ENCODE peak calls at places on chromosome 22, in seven cellular contexts. One of them, this sample, is unnamed.
A peak's percentile ranks its signal among the peaks of the same experiment; 100 is the strongest.

GRCh38 chr22:24526191-24526590 is 28.7 kb downstream of the GUCD1 start:
- DNase-seq in effector memory CD4-positive, alpha-beta T cell: no peak
- DNase-seq in lung: no peak
- DNase-seq in neural progenitor cell: no peak
- DNase-seq in left ventricle myocardium inferior: no peak
- DNase-seq in SK-N-SH: no peak
- DNase-seq in spleen: no peak
- DNase-seq in this sample: no peak

GRCh38 chr22:42991010-42991651 is 23.8 kb downstream of the PACSIN2 start:
- DNase-seq in effector memory CD4-positive, alpha-beta T cell: no peak
- DNase-seq in lung: no peak
- DNase-seq in neural progenitor cell: no peak
- DNase-seq in left ventricle myocardium inferior: no peak
- DNase-seq in SK-N-SH: no peak
- DNase-seq in spleen: no peak
- DNase-seq in this sample: no peak

GRCh38 chr22:42732071-42732470 is 11.4 kb upstream of the A4GALT start:
- DNase-seq in effector memory CD4-positive, alpha-beta T cell: no peak
- DNase-seq in lung: no peak
- DNase-seq in neural progenitor cell: no peak
- DNase-seq in left ventricle myocardium inferior: no peak
- DNase-seq in SK-N-SH: no peak
- DNase-seq in spleen: no peak
- DNase-seq in this sample: no peak

GRCh38 chr22:24501366-24502005 is 6.4 kb downstream of the UPB1 start:
- DNase-seq in effector memory CD4-positive, alpha-beta T cell: no peak
- DNase-seq in lung: no peak
- DNase-seq in neural progenitor cell: peak; percentile 52
- DNase-seq in left ventricle myocardium inferior: no peak
- DNase-seq in SK-N-SH: no peak
- DNase-seq in spleen: peak; percentile 41
- DNase-seq in this sample: no peak

GRCh38 chr22:24329453-24329852 is 58.8 kb downstream of the SPECC1L start:
- DNase-seq in effector memory CD4-positive, alpha-beta T cell: no peak
- DNase-seq in lung: no peak
- DNase-seq in neural progenitor cell: no peak
- DNase-seq in left ventricle myocardium inferior: no peak
- DNase-seq in SK-N-SH: no peak
- DNase-seq in spleen: no peak
- DNase-seq in this sample: no peak

GRCh38 chr22:29479417-29480261 is at the start of gene NEFH:
- DNase-seq in effector memory CD4-positive, alpha-beta T cell: no peak
- DNase-seq in lung: no peak
- DNase-seq in neural progenitor cell: peak; percentile 56
- DNase-seq in left ventricle myocardium inferior: no peak
- DNase-seq in SK-N-SH: peak; percentile 91
- DNase-seq in spleen: no peak
- DNase-seq in this sample: no peak

GRCh38 chr22:41620646-41621098 is at the start of gene DESI1:
- DNase-seq in effector memory CD4-positive, alpha-beta T cell: no peak
- DNase-seq in lung: no peak
- DNase-seq in neural progenitor cell: no peak
- DNase-seq in left ventricle myocardium inferior: no peak
- DNase-seq in SK-N-SH: no peak
- DNase-seq in spleen: peak; percentile 99
- DNase-seq in this sample: no peak

GRCh38 chr22:40509401-40510134 is 127.0 kb downstream of the MRTFA start:
- DNase-seq in effector memory CD4-positive, alpha-beta T cell: no peak
- DNase-seq in lung: peak; percentile 62
- DNase-seq in neural progenitor cell: no peak
- DNase-seq in left ventricle myocardium inferior: peak; percentile 50
- DNase-seq in SK-N-SH: no peak
- DNase-seq in spleen: no peak
- DNase-seq in this sample: no peak

GRCh38 chr22:23538502-23538860 is 41.6 kb downstream of the IGLL1 start:
- DNase-seq in effector memory CD4-positive, alpha-beta T cell: no peak
- DNase-seq in lung: no peak
- DNase-seq in neural progenitor cell: no peak
- DNase-seq in left ventricle myocardium inferior: no peak
- DNase-seq in SK-N-SH: no peak
- DNase-seq in spleen: peak; percentile 40
- DNase-seq in this sample: no peak

GRCh38 chr22:46074771-46075551 is 75.4 kb upstream of the PPARA start:
- DNase-seq in effector memory CD4-positive, alpha-beta T cell: no peak
- DNase-seq in lung: no peak
- DNase-seq in neural progenitor cell: no peak
- DNase-seq in left ventricle myocardium inferior: peak; percentile 20
- DNase-seq in SK-N-SH: no peak
- DNase-seq in spleen: peak; percentile 71
- DNase-seq in this sample: no peak

DNA sequence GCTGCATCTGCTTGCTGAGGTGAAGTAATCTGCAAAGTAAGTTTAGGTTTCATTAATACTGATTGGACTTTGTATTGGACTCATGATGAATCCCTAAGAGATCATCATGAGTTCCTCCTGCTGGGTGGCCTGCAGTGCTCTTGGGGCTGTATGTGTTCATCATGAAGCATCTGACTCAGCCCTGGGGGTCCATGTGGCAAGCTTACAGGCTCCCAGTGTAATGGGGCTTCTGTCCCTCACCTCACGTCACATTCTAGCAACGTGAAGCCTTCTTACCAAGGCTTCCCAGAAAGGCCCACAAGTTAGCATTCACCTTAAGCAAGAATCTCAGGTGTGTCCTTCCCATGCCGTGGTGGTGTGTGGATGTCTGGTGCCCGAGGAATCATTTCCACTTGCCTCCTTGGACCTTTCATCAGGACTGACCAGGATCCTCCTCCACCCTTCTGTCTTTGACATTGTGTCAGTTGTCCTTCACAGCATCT is 23.7 kb downstream of the CRKL start:
- DNase-seq in effector memory CD4-positive, alpha-beta T cell: no peak
- DNase-seq in lung: no peak
- DNase-seq in neural progenitor cell: no peak
- DNase-seq in left ventricle myocardium inferior: no peak
- DNase-seq in SK-N-SH: no peak
- DNase-seq in spleen: no peak
- DNase-seq in this sample: no peak
- H3K4me1 ChIP-seq in effector memory CD4-positive, alpha-beta T cell: peaks cover 8% of the 10 kb centered on the region
- H3K4me1 ChIP-seq in lung: peaks cover 24% of the 10 kb centered on the region
- H3K4me1 ChIP-seq in neural progenitor cell: no peaks in the 10 kb centered on the region
- H3K4me1 ChIP-seq in left ventricle myocardium inferior: peaks cover 77% of the 10 kb centered on the region
- H3K4me1 ChIP-seq in SK-N-SH: peaks cover 16% of the 10 kb centered on the region
- H3K4me1 ChIP-seq in spleen: peaks cover 75% of the 10 kb centered on the region
- H3K4me1 ChIP-seq in this sample: peaks cover 24% of the 10 kb centered on the region

GRCh38 chr22:31085928-31086327 is 4.8 kb downstream of the SMTN start:
- DNase-seq in effector memory CD4-positive, alpha-beta T cell: no peak
- DNase-seq in lung: no peak
- DNase-seq in neural progenitor cell: no peak
- DNase-seq in left ventricle myocardium inferior: no peak
- DNase-seq in SK-N-SH: peak; percentile 16
- DNase-seq in spleen: no peak
- DNase-seq in this sample: no peak
- H3K4me3 ChIP-seq in effector memory CD4-positive, alpha-beta T cell: no peak overlapping the region
- H3K4me3 ChIP-seq in lung: no peak overlapping the region
- H3K4me3 ChIP-seq in neural progenitor cell: no peak overlapping the region
- H3K4me3 ChIP-seq in left ventricle myocardium inferior: peak overlapping the region; percentile 89
- H3K4me3 ChIP-seq in SK-N-SH: no peak overlapping the region
- H3K4me3 ChIP-seq in spleen: no peak overlapping the region
- H3K4me3 ChIP-seq in this sample: peak overlapping the region; percentile 76

DNA sequence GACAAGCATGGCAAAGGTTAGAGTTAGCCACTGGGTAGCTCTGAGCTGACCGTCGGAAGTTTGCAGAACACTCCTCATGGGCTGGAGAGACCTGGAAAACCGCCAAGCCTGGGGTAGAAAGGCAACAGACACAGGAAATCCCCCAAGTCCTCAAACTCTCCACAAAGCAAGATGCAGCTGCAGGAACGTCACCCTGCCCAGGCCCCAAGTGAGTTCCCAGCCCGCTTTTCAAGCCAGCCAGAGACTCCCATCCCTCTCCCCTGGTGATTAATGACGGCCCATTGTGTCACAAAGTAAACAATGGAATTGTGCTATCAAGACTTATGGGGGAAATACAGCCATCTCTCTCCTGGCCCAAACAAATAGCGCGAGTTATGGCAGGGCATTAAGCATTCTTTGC is 633.0 kb downstream of the TBC1D22A start:
- DNase-seq in effector memory CD4-positive, alpha-beta T cell: no peak
- DNase-seq in lung: no peak
- DNase-seq in neural progenitor cell: no peak
- DNase-seq in left ventricle myocardium inferior: no peak
- DNase-seq in SK-N-SH: no peak
- DNase-seq in spleen: peak; percentile 45
- DNase-seq in this sample: no peak
- H3K9me3 ChIP-seq in effector memory CD4-positive, alpha-beta T cell: no peaks in the 10 kb centered on the region
- H3K9me3 ChIP-seq in lung: no peaks in the 10 kb centered on the region
- H3K9me3 ChIP-seq in neural progenitor cell: no peaks in the 10 kb centered on the region
- H3K9me3 ChIP-seq in left ventricle myocardium inferior: no peaks in the 10 kb centered on the region
- H3K9me3 ChIP-seq in SK-N-SH: no peaks in the 10 kb centered on the region
- H3K9me3 ChIP-seq in spleen: no peaks in the 10 kb centered on the region
- H3K9me3 ChIP-seq in this sample: no peaks in the 10 kb centered on the region

GRCh38 chr22:21862386-21863242 is 4.8 kb downstream of the MAPK1 start:
- DNase-seq in effector memory CD4-positive, alpha-beta T cell: no peak
- DNase-seq in lung: no peak
- DNase-seq in neural progenitor cell: no peak
- DNase-seq in left ventricle myocardium inferior: no peak
- DNase-seq in SK-N-SH: no peak
- DNase-seq in spleen: no peak
- DNase-seq in this sample: no peak
- H3K4me1 ChIP-seq in effector memory CD4-positive, alpha-beta T cell: peaks cover 27% of the 10 kb centered on the region
- H3K4me1 ChIP-seq in lung: peaks cover 46% of the 10 kb centered on the region
- H3K4me1 ChIP-seq in neural progenitor cell: peaks cover 56% of the 10 kb centered on the region
- H3K4me1 ChIP-seq in left ventricle myocardium inferior: peaks cover 91% of the 10 kb centered on the region
- H3K4me1 ChIP-seq in SK-N-SH: peaks cover 14% of the 10 kb centered on the region
- H3K4me1 ChIP-seq in spleen: peaks cover 86% of the 10 kb centered on the region
- H3K4me1 ChIP-seq in this sample: peaks cover 53% of the 10 kb centered on the region

GRCh38 chr22:36937319-36938027 is 24.0 kb downstream of the CSF2RB start:
- DNase-seq in effector memory CD4-positive, alpha-beta T cell: no peak
- DNase-seq in lung: no peak
- DNase-seq in neural progenitor cell: no peak
- DNase-seq in left ventricle myocardium inferior: no peak
- DNase-seq in SK-N-SH: no peak
- DNase-seq in spleen: no peak
- DNase-seq in this sample: no peak
- H3K4me3 ChIP-seq in effector memory CD4-positive, alpha-beta T cell: no peak overlapping the region
- H3K4me3 ChIP-seq in lung: no peak overlapping the region
- H3K4me3 ChIP-seq in neural progenitor cell: no peak overlapping the region
- H3K4me3 ChIP-seq in left ventricle myocardium inferior: no peak overlapping the region
- H3K4me3 ChIP-seq in SK-N-SH: no peak overlapping the region
- H3K4me3 ChIP-seq in spleen: no peak overlapping the region
- H3K4me3 ChIP-seq in this sample: no peak overlapping the region

DNA sequence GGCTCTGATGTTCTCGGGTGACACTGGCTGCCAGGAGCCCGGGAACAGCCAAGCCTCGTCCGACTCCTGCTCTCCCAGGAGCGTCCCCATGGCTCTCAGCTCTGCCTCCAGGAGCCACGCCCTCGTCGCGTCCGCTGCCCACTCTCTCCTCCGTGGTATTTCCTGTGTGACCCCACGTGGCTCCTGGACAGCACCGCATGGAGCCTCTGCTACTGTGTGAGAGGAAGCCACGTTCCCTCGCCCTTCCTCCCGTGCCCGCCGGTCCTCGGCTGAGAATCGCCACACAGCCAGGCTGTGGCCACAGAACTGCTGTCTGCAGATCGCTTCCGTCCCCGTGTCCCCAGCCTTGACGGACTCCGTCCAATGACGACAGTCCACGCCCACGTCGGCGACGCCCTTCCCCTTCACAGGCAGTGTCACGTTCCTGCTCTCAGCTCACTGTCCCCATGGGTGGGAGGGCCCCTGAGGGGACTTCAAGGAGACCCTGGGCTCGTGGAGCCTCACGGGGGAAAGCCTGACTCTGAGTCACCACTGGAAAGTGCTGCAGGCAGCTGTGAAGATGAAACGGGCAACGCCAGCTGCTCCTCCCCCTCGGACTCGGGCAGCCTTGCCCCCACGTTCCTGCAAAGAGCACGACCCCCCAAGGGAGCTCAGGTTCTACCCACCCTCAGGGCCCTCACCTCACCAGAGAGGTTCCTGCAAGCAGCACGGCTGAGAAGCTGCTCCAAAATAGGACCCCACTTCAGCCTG is 458.5 kb downstream of the BRD1 start:
- DNase-seq in effector memory CD4-positive, alpha-beta T cell: no peak
- DNase-seq in lung: peak; percentile 26
- DNase-seq in neural progenitor cell: no peak
- DNase-seq in left ventricle myocardium inferior: no peak
- DNase-seq in SK-N-SH: peak; percentile 70
- DNase-seq in spleen: peak; percentile 84
- DNase-seq in this sample: no peak
- H3K9me3 ChIP-seq in effector memory CD4-positive, alpha-beta T cell: no peaks in the 10 kb centered on the region
- H3K9me3 ChIP-seq in lung: no peaks in the 10 kb centered on the region
- H3K9me3 ChIP-seq in neural progenitor cell: no peaks in the 10 kb centered on the region
- H3K9me3 ChIP-seq in left ventricle myocardium inferior: no peaks in the 10 kb centered on the region
- H3K9me3 ChIP-seq in SK-N-SH: no peaks in the 10 kb centered on the region
- H3K9me3 ChIP-seq in spleen: no peaks in the 10 kb centered on the region
- H3K9me3 ChIP-seq in this sample: no peaks in the 10 kb centered on the region